ENCODE peak calls at places on chromosomes 4 and X, in seven cellular contexts. H is body of pancreas; L is mammary epithelial cell; A is thoracic aorta; K is spleen; G is right lobe of liver; E is CD8-positive, alpha-beta memory T cell. J is an unnamed sample.

GRCh38 chrX:3527166-3527565 is 180.7 kb upstream of the MXRA5 start:
- DNase-seq in H (no peak), L (no peak), A (no peak), K (no peak), G (no peak), E (no peak), J (no peak)

GRCh38 chr4:116386856-116387255 is 698.5 kb downstream of the TRAM1L1 start:
- DNase-seq in H (no peak), L (no peak), A (no peak), K (no peak), G (no peak), E (no peak), J (no peak)

GRCh38 chrX:13464599-13465275 is 104.7 kb upstream of the EGFL6 start:
- DNase-seq in H (no peak), L (no peak), A (no peak), K (no peak), G (no peak), E (no peak), J (no peak)

GRCh38 chr4:17275836-17276235 is 236.1 kb downstream of the QDPR start:
- DNase-seq in H (no peak), L (no peak), A (no peak), K (no peak), G (no peak), E (no peak), J (no peak)

GRCh38 chr4:1307951-1308735 is 18.5 kb downstream of the MAEA start:
- DNase-seq in H (no peak), L (no peak), A (no peak), K (peak; percentile 70), G (peak; percentile 46), E (no peak), J (no peak)

GRCh38 chr4:117010695-117011094 is 74.7 kb downstream of the TRAM1L1 start:
- DNase-seq in H (no peak), L (no peak), A (no peak), K (no peak), G (no peak), E (no peak), J (no peak)

GRCh38 chr4:153962311-153963039 is 173.6 kb upstream of the SFRP2 start:
- DNase-seq in H (no peak), L (no peak), A (no peak), K (no peak), G (no peak), E (no peak), J (no peak)

GRCh38 chrX:155819525-155819924 is 61.6 kb upstream of the VAMP7 start:
- DNase-seq in H (no peak), L (no peak), A (no peak), K (no peak), G (no peak), E (no peak), J (no peak)

GRCh38 chr4:183328832-183329231 is 6.6 kb upstream of the CLDN24 start:
- DNase-seq in H (no peak), L (no peak), A (no peak), K (no peak), G (no peak), E (no peak), J (no peak)

GRCh38 chr4:71230258-71230594 is 108.6 kb upstream of the SLC4A4 start:
- DNase-seq in H (peak; percentile 55), L (no peak), A (no peak), K (no peak), G (peak; percentile 80), E (no peak), J (no peak)

GRCh38 chr4:87502580-87503238 is 26.5 kb downstream of the SPARCL1 start:
- DNase-seq in H (no peak), L (peak; percentile 36), A (no peak), K (no peak), G (no peak), E (no peak), J (no peak)

GRCh38 chr4:73456177-73457022 is 20.4 kb downstream of the AFP start:
- DNase-seq in H (no peak), L (no peak), A (no peak), K (no peak), G (no peak), E (no peak), J (no peak)

GRCh38 chrX:93420090-93420489 is 253.3 kb downstream of the NAP1L3 start:
- DNase-seq in H (no peak), L (no peak), A (no peak), K (no peak), G (no peak), E (no peak), J (no peak)

GRCh38 chr4:161564230-161564834 is 599.5 kb downstream of the FSTL5 start:
- DNase-seq in H (no peak), L (no peak), A (no peak), K (no peak), G (no peak), E (no peak), J (no peak)

GRCh38 chr4:57442241-57442640 is 332.1 kb upstream of the IGFBP7 start:
- DNase-seq in H (no peak), L (no peak), A (no peak), K (no peak), G (no peak), E (no peak), J (no peak)

GRCh38 chr4:168604496-168605373 is 107.9 kb downstream of the PALLD start:
- DNase-seq in H (no peak), L (peak; percentile 91), A (no peak), K (no peak), G (no peak), E (no peak), J (no peak)

GRCh38 chrX:35890699-35891098 is 28.8 kb upstream of the CFAP47 start:
- DNase-seq in H (peak; percentile 69), L (peak; percentile 35), A (no peak), K (no peak), G (no peak), E (no peak), J (no peak)

GRCh38 chr4:94036964-94037363 is 170.7 kb upstream of the SMARCAD1 start:
- DNase-seq in H (no peak), L (no peak), A (no peak), K (no peak), G (no peak), E (no peak), J (no peak)

GRCh38 chr4:48858130-48858529 is 27.2 kb downstream of the OCIAD1 start:
- DNase-seq in H (no peak), L (no peak), A (no peak), K (no peak), G (no peak), E (no peak), J (no peak)

GRCh38 chr4:111268769-111269414 is 646.0 kb upstream of the PITX2 start:
- DNase-seq in H (no peak), L (no peak), A (no peak), K (no peak), G (no peak), E (no peak), J (no peak)

GRCh38 chrX:140764401-140764919 is 54.9 kb downstream of the LINC00632 start:
- DNase-seq in H (peak; percentile 27), L (no peak), A (peak; percentile 2), K (no peak), G (no peak), E (no peak), J (peak; percentile 52)

GRCh38 chrX:129462707-129463106 is 60.6 kb downstream of the SMARCA1 start:
- DNase-seq in H (no peak), L (no peak), A (no peak), K (no peak), G (no peak), E (no peak), J (no peak)

GRCh38 chr4:102263024-102263787 is 82.1 kb downstream of the SLC39A8 start:
- DNase-seq in H (peak; percentile 18), L (peak; percentile 70), A (no peak), K (no peak), G (no peak), E (no peak), J (no peak)

GRCh38 chr4:1628892-1629703 is 55.0 kb downstream of the FAM53A start:
- DNase-seq in H (peak; percentile 52), L (peak; percentile 17), A (no peak), K (peak; percentile 91), G (peak; percentile 72), E (peak; percentile 58), J (no peak)

GRCh38 chr4:6280365-6280996 is 10.8 kb downstream of the WFS1 start:
- DNase-seq in H (no peak), L (peak; percentile 43), A (no peak), K (no peak), G (no peak), E (no peak), J (no peak)

GRCh38 chrX:154478728-154479622 is at the start of gene LAGE3:
- DNase-seq in H (peak; percentile 94), L (peak; percentile 77), A (peak; percentile 47), K (peak; percentile 97), G (peak; percentile 95), E (peak; percentile 91), J (peak; percentile 92)

GRCh38 chr4:4216668-4217067 is 10.1 kb downstream of the OTOP1 start:
- DNase-seq in H (no peak), L (peak; percentile 87), A (no peak), K (no peak), G (no peak), E (no peak), J (no peak)

GRCh38 chr4:105305019-105305836 is 158.6 kb downstream of the TET2 start:
- DNase-seq in H (no peak), L (no peak), A (no peak), K (no peak), G (no peak), E (no peak), J (no peak)

GRCh38 chr4:105306820-105307219 is 160.1 kb downstream of the TET2 start:
- DNase-seq in H (no peak), L (no peak), A (no peak), K (no peak), G (no peak), E (no peak), J (no peak)

GRCh38 chr4:105304085-105304484 is 157.4 kb downstream of the TET2 start:
- DNase-seq in H (no peak), L (no peak), A (no peak), K (no peak), G (no peak), E (no peak), J (no peak)

GRCh38 chr4:105306158-105306781 is 159.6 kb downstream of the TET2 start:
- DNase-seq in H (no peak), L (peak; percentile 53), A (no peak), K (no peak), G (no peak), E (no peak), J (no peak)
- H3K4me3 ChIP-seq in H (no peak overlapping the region), L (no peak overlapping the region), A (no peak overlapping the region), K (no peak overlapping the region), G (no peak overlapping the region), E (no peak overlapping the region), J (no peak overlapping the region)

GRCh38 chrX:68432648-68433047 is 647 bp downstream of the OPHN1 start:
- DNase-seq in H (no peak), L (no peak), A (no peak), K (no peak), G (no peak), E (no peak), J (no peak)
- H3K27ac ChIP-seq in H (no peak overlapping the region), L (peak overlapping the region; percentile 30), A (peak overlapping the region; percentile 86), K (no peak overlapping the region), G (no peak overlapping the region), E (no peak overlapping the region), J (peak overlapping the region; percentile 30)

GRCh38 chrX:123728001-123728400 is 4.9 kb downstream of the THOC2 start:
- DNase-seq in H (no peak), L (no peak), A (no peak), K (no peak), G (no peak), E (no peak), J (no peak)
- H3K4me3 ChIP-seq in H (no peak overlapping the region), L (no peak overlapping the region), A (no peak overlapping the region), K (no peak overlapping the region), G (no peak overlapping the region), E (no peak overlapping the region), J (no peak overlapping the region)

GRCh38 chr4:75939890-75940691 is 722 bp downstream of the NAAA start:
- DNase-seq in H (peak; percentile 70), L (peak; percentile 17), A (peak; percentile 30), K (peak; percentile 95), G (peak; percentile 86), E (peak; percentile 68), J (peak; percentile 71)
- H3K27ac ChIP-seq in H (peak overlapping the region; percentile 61), L (peak overlapping the region; percentile 15), A (peak overlapping the region; percentile 34), K (peak overlapping the region; percentile 84), G (peak overlapping the region; percentile 89), E (peak overlapping the region; percentile 94), J (peak overlapping the region; percentile 77)